ENCODE peak calls at places on chromosomes 7 and 10, in ten cellular contexts. One of them, this sample, is unnamed.

GRCh38 chr10:98748298-98748697 is 301.6 kb upstream of the HPS1 start:
- DNase-seq in CD4-positive, alpha-beta memory T cell: no peak
- DNase-seq in neural crest cell: peak; percentile 7
- DNase-seq in hypothalamus: no peak
- DNase-seq in CD8-positive, alpha-beta memory T cell: no peak
- DNase-seq in BJ: no peak
- DNase-seq in activated naive CD4-positive, alpha-beta T cell treated with anti-CD3 and anti-CD28 coated beads, Interleukin-2, amount 50 U/mL, for 16 hours: no peak
- DNase-seq in type B pancreatic cell: no peak
- DNase-seq in stimulated activated CD4-positive, alpha-beta T cell treated with anti-CD3 and anti-CD28 coated beads, Interleukin-2, amount 100 ng/mL, for 24 hours: no peak
- DNase-seq in tibial artery: no peak
- DNase-seq in this sample: peak; percentile 20

GRCh38 chr10:78441010-78441409 is 407.3 kb downstream of the RPS24 start:
- DNase-seq in CD8-positive, alpha-beta memory T cell: no peak
- DNase-seq in stimulated activated CD4-positive, alpha-beta T cell treated with anti-CD3 and anti-CD28 coated beads, Interleukin-2, amount 100 ng/mL, for 24 hours: no peak
- DNase-seq in activated naive CD4-positive, alpha-beta T cell treated with anti-CD3 and anti-CD28 coated beads, Interleukin-2, amount 50 U/mL, for 16 hours: no peak
- DNase-seq in CD4-positive, alpha-beta memory T cell: no peak
- DNase-seq in hypothalamus: no peak
- DNase-seq in type B pancreatic cell: no peak
- DNase-seq in neural crest cell: no peak
- DNase-seq in BJ: no peak
- DNase-seq in tibial artery: no peak
- DNase-seq in this sample: no peak

GRCh38 chr10:7541137-7542087 is 125.4 kb downstream of the ITIH5 start:
- DNase-seq in CD8-positive, alpha-beta memory T cell: no peak
- DNase-seq in neural crest cell: no peak
- DNase-seq in type B pancreatic cell: no peak
- DNase-seq in hypothalamus: no peak
- DNase-seq in CD4-positive, alpha-beta memory T cell: no peak
- DNase-seq in BJ: no peak
- DNase-seq in activated naive CD4-positive, alpha-beta T cell treated with anti-CD3 and anti-CD28 coated beads, Interleukin-2, amount 50 U/mL, for 16 hours: no peak
- DNase-seq in tibial artery: peak; percentile 82
- DNase-seq in stimulated activated CD4-positive, alpha-beta T cell treated with anti-CD3 and anti-CD28 coated beads, Interleukin-2, amount 100 ng/mL, for 24 hours: no peak
- DNase-seq in this sample: no peak

GRCh38 chr7:11786186-11786585 is 45.8 kb downstream of the THSD7A start:
- DNase-seq in CD4-positive, alpha-beta memory T cell: no peak
- DNase-seq in stimulated activated CD4-positive, alpha-beta T cell treated with anti-CD3 and anti-CD28 coated beads, Interleukin-2, amount 100 ng/mL, for 24 hours: no peak
- DNase-seq in CD8-positive, alpha-beta memory T cell: no peak
- DNase-seq in tibial artery: no peak
- DNase-seq in activated naive CD4-positive, alpha-beta T cell treated with anti-CD3 and anti-CD28 coated beads, Interleukin-2, amount 50 U/mL, for 16 hours: no peak
- DNase-seq in hypothalamus: no peak
- DNase-seq in neural crest cell: no peak
- DNase-seq in type B pancreatic cell: no peak
- DNase-seq in BJ: no peak
- DNase-seq in this sample: no peak

GRCh38 chr7:24722386-24723177 is 34.7 kb downstream of the GSDME start:
- DNase-seq in hypothalamus: no peak
- DNase-seq in CD8-positive, alpha-beta memory T cell: no peak
- DNase-seq in type B pancreatic cell: no peak
- DNase-seq in CD4-positive, alpha-beta memory T cell: no peak
- DNase-seq in neural crest cell: no peak
- DNase-seq in stimulated activated CD4-positive, alpha-beta T cell treated with anti-CD3 and anti-CD28 coated beads, Interleukin-2, amount 100 ng/mL, for 24 hours: no peak
- DNase-seq in activated naive CD4-positive, alpha-beta T cell treated with anti-CD3 and anti-CD28 coated beads, Interleukin-2, amount 50 U/mL, for 16 hours: no peak
- DNase-seq in tibial artery: peak; percentile 53
- DNase-seq in BJ: no peak
- DNase-seq in this sample: peak; percentile 47

GRCh38 chr10:27612615-27613014 is 108.5 kb downstream of the RAB18 start:
- DNase-seq in type B pancreatic cell: no peak
- DNase-seq in CD4-positive, alpha-beta memory T cell: no peak
- DNase-seq in stimulated activated CD4-positive, alpha-beta T cell treated with anti-CD3 and anti-CD28 coated beads, Interleukin-2, amount 100 ng/mL, for 24 hours: no peak
- DNase-seq in BJ: no peak
- DNase-seq in activated naive CD4-positive, alpha-beta T cell treated with anti-CD3 and anti-CD28 coated beads, Interleukin-2, amount 50 U/mL, for 16 hours: no peak
- DNase-seq in tibial artery: no peak
- DNase-seq in hypothalamus: no peak
- DNase-seq in CD8-positive, alpha-beta memory T cell: no peak
- DNase-seq in neural crest cell: no peak
- DNase-seq in this sample: no peak

GRCh38 chr10:76433161-76434005 is 1002.0 kb downstream of the LRMDA start:
- DNase-seq in BJ: no peak
- DNase-seq in hypothalamus: no peak
- DNase-seq in stimulated activated CD4-positive, alpha-beta T cell treated with anti-CD3 and anti-CD28 coated beads, Interleukin-2, amount 100 ng/mL, for 24 hours: no peak
- DNase-seq in tibial artery: no peak
- DNase-seq in neural crest cell: no peak
- DNase-seq in CD8-positive, alpha-beta memory T cell: no peak
- DNase-seq in CD4-positive, alpha-beta memory T cell: no peak
- DNase-seq in type B pancreatic cell: no peak
- DNase-seq in activated naive CD4-positive, alpha-beta T cell treated with anti-CD3 and anti-CD28 coated beads, Interleukin-2, amount 50 U/mL, for 16 hours: no peak
- DNase-seq in this sample: peak; percentile 10

GRCh38 chr7:36526720-36527548 is 137.3 kb downstream of the ANLN start:
- DNase-seq in BJ: peak; percentile 20
- DNase-seq in type B pancreatic cell: no peak
- DNase-seq in stimulated activated CD4-positive, alpha-beta T cell treated with anti-CD3 and anti-CD28 coated beads, Interleukin-2, amount 100 ng/mL, for 24 hours: no peak
- DNase-seq in hypothalamus: no peak
- DNase-seq in CD8-positive, alpha-beta memory T cell: no peak
- DNase-seq in CD4-positive, alpha-beta memory T cell: no peak
- DNase-seq in neural crest cell: no peak
- DNase-seq in tibial artery: no peak
- DNase-seq in activated naive CD4-positive, alpha-beta T cell treated with anti-CD3 and anti-CD28 coated beads, Interleukin-2, amount 50 U/mL, for 16 hours: no peak
- DNase-seq in this sample: no peak

GRCh38 chr7:17640730-17641377 is 299.4 kb downstream of the SNX13 start:
- DNase-seq in CD4-positive, alpha-beta memory T cell: peak; percentile 13
- DNase-seq in type B pancreatic cell: no peak
- DNase-seq in tibial artery: no peak
- DNase-seq in CD8-positive, alpha-beta memory T cell: peak; percentile 5
- DNase-seq in activated naive CD4-positive, alpha-beta T cell treated with anti-CD3 and anti-CD28 coated beads, Interleukin-2, amount 50 U/mL, for 16 hours: no peak
- DNase-seq in BJ: no peak
- DNase-seq in hypothalamus: no peak
- DNase-seq in stimulated activated CD4-positive, alpha-beta T cell treated with anti-CD3 and anti-CD28 coated beads, Interleukin-2, amount 100 ng/mL, for 24 hours: peak; percentile 10
- DNase-seq in neural crest cell: peak; percentile 34
- DNase-seq in this sample: peak; percentile 44

GRCh38 chr10:47340613-47341170 is 7.5 kb upstream of the RBP3 start:
- DNase-seq in neural crest cell: peak; percentile 74
- DNase-seq in CD4-positive, alpha-beta memory T cell: peak; percentile 50
- DNase-seq in stimulated activated CD4-positive, alpha-beta T cell treated with anti-CD3 and anti-CD28 coated beads, Interleukin-2, amount 100 ng/mL, for 24 hours: peak; percentile 83
- DNase-seq in type B pancreatic cell: no peak
- DNase-seq in tibial artery: peak; percentile 73
- DNase-seq in activated naive CD4-positive, alpha-beta T cell treated with anti-CD3 and anti-CD28 coated beads, Interleukin-2, amount 50 U/mL, for 16 hours: peak; percentile 73
- DNase-seq in BJ: no peak
- DNase-seq in CD8-positive, alpha-beta memory T cell: peak; percentile 60
- DNase-seq in hypothalamus: peak; percentile 20
- DNase-seq in this sample: peak; percentile 83

GRCh38 chr7:15463801-15464761 is 97.7 kb downstream of the AGMO start:
- DNase-seq in hypothalamus: no peak
- DNase-seq in activated naive CD4-positive, alpha-beta T cell treated with anti-CD3 and anti-CD28 coated beads, Interleukin-2, amount 50 U/mL, for 16 hours: no peak
- DNase-seq in CD4-positive, alpha-beta memory T cell: no peak
- DNase-seq in stimulated activated CD4-positive, alpha-beta T cell treated with anti-CD3 and anti-CD28 coated beads, Interleukin-2, amount 100 ng/mL, for 24 hours: no peak
- DNase-seq in type B pancreatic cell: no peak
- DNase-seq in BJ: peak; percentile 52
- DNase-seq in neural crest cell: no peak
- DNase-seq in CD8-positive, alpha-beta memory T cell: no peak
- DNase-seq in tibial artery: no peak
- DNase-seq in this sample: no peak

GRCh38 chr7:26538683-26539082 is 247.0 kb downstream of the SNX10 start:
- DNase-seq in CD8-positive, alpha-beta memory T cell: no peak
- DNase-seq in hypothalamus: no peak
- DNase-seq in stimulated activated CD4-positive, alpha-beta T cell treated with anti-CD3 and anti-CD28 coated beads, Interleukin-2, amount 100 ng/mL, for 24 hours: no peak
- DNase-seq in tibial artery: no peak
- DNase-seq in activated naive CD4-positive, alpha-beta T cell treated with anti-CD3 and anti-CD28 coated beads, Interleukin-2, amount 50 U/mL, for 16 hours: no peak
- DNase-seq in type B pancreatic cell: no peak
- DNase-seq in neural crest cell: no peak
- DNase-seq in CD4-positive, alpha-beta memory T cell: no peak
- DNase-seq in BJ: no peak
- DNase-seq in this sample: no peak

GRCh38 chr10:34978080-34978479 is 112.1 kb downstream of the CUL2 start:
- DNase-seq in CD8-positive, alpha-beta memory T cell: no peak
- DNase-seq in stimulated activated CD4-positive, alpha-beta T cell treated with anti-CD3 and anti-CD28 coated beads, Interleukin-2, amount 100 ng/mL, for 24 hours: no peak
- DNase-seq in BJ: no peak
- DNase-seq in hypothalamus: no peak
- DNase-seq in activated naive CD4-positive, alpha-beta T cell treated with anti-CD3 and anti-CD28 coated beads, Interleukin-2, amount 50 U/mL, for 16 hours: no peak
- DNase-seq in type B pancreatic cell: no peak
- DNase-seq in neural crest cell: no peak
- DNase-seq in tibial artery: no peak
- DNase-seq in CD4-positive, alpha-beta memory T cell: no peak
- DNase-seq in this sample: no peak

GRCh38 chr7:44307301-44307900 is 18.0 kb downstream of the CAMK2B start:
- DNase-seq in tibial artery: peak; percentile 62
- DNase-seq in stimulated activated CD4-positive, alpha-beta T cell treated with anti-CD3 and anti-CD28 coated beads, Interleukin-2, amount 100 ng/mL, for 24 hours: peak; percentile 29
- DNase-seq in CD4-positive, alpha-beta memory T cell: no peak
- DNase-seq in neural crest cell: peak; percentile 1
- DNase-seq in hypothalamus: no peak
- DNase-seq in activated naive CD4-positive, alpha-beta T cell treated with anti-CD3 and anti-CD28 coated beads, Interleukin-2, amount 50 U/mL, for 16 hours: no peak
- DNase-seq in type B pancreatic cell: peak; percentile 67
- DNase-seq in CD8-positive, alpha-beta memory T cell: no peak
- DNase-seq in BJ: no peak
- DNase-seq in this sample: peak; percentile 70

GRCh38 chr7:26346611-26347200 is 55.0 kb downstream of the SNX10 start:
- DNase-seq in stimulated activated CD4-positive, alpha-beta T cell treated with anti-CD3 and anti-CD28 coated beads, Interleukin-2, amount 100 ng/mL, for 24 hours: no peak
- DNase-seq in type B pancreatic cell: no peak
- DNase-seq in neural crest cell: no peak
- DNase-seq in CD8-positive, alpha-beta memory T cell: no peak
- DNase-seq in activated naive CD4-positive, alpha-beta T cell treated with anti-CD3 and anti-CD28 coated beads, Interleukin-2, amount 50 U/mL, for 16 hours: no peak
- DNase-seq in CD4-positive, alpha-beta memory T cell: no peak
- DNase-seq in hypothalamus: no peak
- DNase-seq in BJ: no peak
- DNase-seq in tibial artery: no peak
- DNase-seq in this sample: no peak

GRCh38 chr10:88270871-88271713 is 312.0 kb downstream of the RNLS start:
- DNase-seq in CD8-positive, alpha-beta memory T cell: peak; percentile 37
- DNase-seq in hypothalamus: no peak
- DNase-seq in type B pancreatic cell: no peak
- DNase-seq in BJ: no peak
- DNase-seq in neural crest cell: no peak
- DNase-seq in stimulated activated CD4-positive, alpha-beta T cell treated with anti-CD3 and anti-CD28 coated beads, Interleukin-2, amount 100 ng/mL, for 24 hours: peak; percentile 41
- DNase-seq in CD4-positive, alpha-beta memory T cell: peak; percentile 75
- DNase-seq in activated naive CD4-positive, alpha-beta T cell treated with anti-CD3 and anti-CD28 coated beads, Interleukin-2, amount 50 U/mL, for 16 hours: peak; percentile 12
- DNase-seq in tibial artery: no peak
- DNase-seq in this sample: no peak